ENCODE peak calls at places on chromosomes 4 and X, in four cellular contexts. One of them, this sample, is unnamed.
A peak's percentile ranks its signal among the peaks of the same experiment; 100 is the strongest.

GRCh38 chrX:153764786-153765137 is 713 bp downstream of the PLXNB3 start:
- DNase-seq in uterus: peak; percentile 16
- DNase-seq in transverse colon: no peak
- DNase-seq in mammary epithelial cell: no peak
- DNase-seq in this sample: no peak

GRCh38 chr4:42512226-42512625 is 114.9 kb downstream of the SHISA3 start:
- DNase-seq in mammary epithelial cell: no peak
- DNase-seq in uterus: no peak
- DNase-seq in transverse colon: no peak
- DNase-seq in this sample: no peak

GRCh38 chr4:76305971-76306881 is at the start of gene STBD1:
- DNase-seq in transverse colon: peak; percentile 89
- DNase-seq in uterus: peak; percentile 78
- DNase-seq in mammary epithelial cell: peak; percentile 81
- DNase-seq in this sample: no peak

GRCh38 chrX:86806786-86807185 is 658.5 kb downstream of the DACH2 start:
- DNase-seq in transverse colon: no peak
- DNase-seq in mammary epithelial cell: peak; percentile 2
- DNase-seq in uterus: no peak
- DNase-seq in this sample: no peak

GRCh38 chrX:119758682-119759332 is 419 bp downstream of the SOWAHD start:
- DNase-seq in transverse colon: peak; percentile 65
- DNase-seq in uterus: no peak
- DNase-seq in mammary epithelial cell: peak; percentile 37
- DNase-seq in this sample: no peak

GRCh38 chr4:54063737-54064316 is 578 bp downstream of the CHIC2 start:
- DNase-seq in uterus: peak; percentile 29
- DNase-seq in transverse colon: peak; percentile 41
- DNase-seq in mammary epithelial cell: peak; percentile 34
- DNase-seq in this sample: no peak

GRCh38 chrX:103562801-103563200 is 22.5 kb upstream of the TCEAL4 start:
- DNase-seq in mammary epithelial cell: no peak
- DNase-seq in uterus: no peak
- DNase-seq in transverse colon: no peak
- DNase-seq in this sample: no peak

GRCh38 chr4:89836897-89837384 is at the start of gene SNCA:
- DNase-seq in transverse colon: peak; percentile 33
- DNase-seq in mammary epithelial cell: peak; percentile 81
- DNase-seq in uterus: peak; percentile 77
- DNase-seq in this sample: peak; percentile 31

GRCh38 chrX:8043121-8043520 is 115.9 kb upstream of the PNPLA4 start:
- DNase-seq in transverse colon: no peak
- DNase-seq in uterus: no peak
- DNase-seq in mammary epithelial cell: peak; percentile 62
- DNase-seq in this sample: no peak

GRCh38 chr4:168153596-168154440 is 61.5 kb downstream of the ANXA10 start:
- DNase-seq in mammary epithelial cell: peak; percentile 62
- DNase-seq in uterus: peak; percentile 43
- DNase-seq in transverse colon: peak; percentile 77
- DNase-seq in this sample: no peak

GRCh38 chr4:54402880-54403503 is 173.9 kb downstream of the PDGFRA start:
- DNase-seq in uterus: no peak
- DNase-seq in mammary epithelial cell: no peak
- DNase-seq in transverse colon: no peak
- DNase-seq in this sample: no peak

GRCh38 chr4:61202100-61202637 is 2.0 kb downstream of the ADGRL3 start:
- DNase-seq in transverse colon: no peak
- DNase-seq in uterus: no peak
- DNase-seq in mammary epithelial cell: peak; percentile 43
- DNase-seq in this sample: no peak

GRCh38 chrX:134936542-134936941 is 54.2 kb upstream of the SMIM10 start:
- DNase-seq in transverse colon: no peak
- DNase-seq in mammary epithelial cell: peak; percentile 39
- DNase-seq in uterus: no peak
- DNase-seq in this sample: no peak

GRCh38 chrX:118049713-118050112 is 66.9 kb downstream of the KLHL13 start:
- DNase-seq in transverse colon: no peak
- DNase-seq in mammary epithelial cell: no peak
- DNase-seq in uterus: no peak
- DNase-seq in this sample: no peak

GRCh38 chr4:134762053-134762452 is 560.5 kb upstream of the PABPC4L start:
- DNase-seq in transverse colon: no peak
- DNase-seq in mammary epithelial cell: no peak
- DNase-seq in uterus: no peak
- DNase-seq in this sample: no peak

GRCh38 chrX:23394421-23394820 is 59.8 kb downstream of the PTCHD1 start:
- DNase-seq in uterus: no peak
- DNase-seq in transverse colon: no peak
- DNase-seq in mammary epithelial cell: peak; percentile 72
- DNase-seq in this sample: no peak

GRCh38 chrX:38805294-38806053 is 4.2 kb downstream of the MID1IP1 start:
- DNase-seq in uterus: peak; percentile 69
- DNase-seq in transverse colon: peak; percentile 71
- DNase-seq in mammary epithelial cell: peak; percentile 70
- DNase-seq in this sample: no peak

GRCh38 chrX:71911023-71911730 is 532 bp downstream of the NHSL2 start:
- DNase-seq in mammary epithelial cell: no peak
- DNase-seq in uterus: peak; percentile 35
- DNase-seq in transverse colon: peak; percentile 9
- DNase-seq in this sample: no peak

GRCh38 chrX:6226053-6226645 is 2.5 kb downstream of the NLGN4X start:
- DNase-seq in uterus: no peak
- DNase-seq in transverse colon: no peak
- DNase-seq in mammary epithelial cell: peak; percentile 15
- DNase-seq in this sample: no peak
- H3K27me3 ChIP-seq in uterus: no peaks in the 10 kb centered on the region
- H3K27me3 ChIP-seq in transverse colon: peaks cover 13% of the 10 kb centered on the region
- H3K27me3 ChIP-seq in mammary epithelial cell: peaks cover 17% of the 10 kb centered on the region
- H3K27me3 ChIP-seq in this sample: peaks cover 24% of the 10 kb centered on the region

DNA sequence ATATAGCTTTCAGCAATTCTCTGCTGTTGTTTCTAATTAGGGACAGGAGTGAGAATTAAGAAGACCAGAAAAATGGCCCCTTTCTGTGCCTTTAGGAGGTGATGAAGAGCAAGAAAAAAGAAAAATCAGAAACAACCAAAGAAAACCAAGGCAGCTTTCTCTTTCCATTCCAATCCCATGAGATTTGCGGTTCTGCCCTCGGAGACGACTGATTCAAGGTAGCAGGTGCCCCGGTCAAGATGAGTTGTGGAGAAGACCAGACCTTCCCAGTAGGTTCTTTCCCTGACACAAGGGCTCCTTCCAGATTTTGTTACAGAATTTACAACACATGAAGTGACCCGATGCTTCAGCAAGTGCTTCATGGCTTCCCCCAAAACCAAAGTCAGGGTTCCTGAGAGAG is 21.9 kb downstream of the TLR10 start:
- DNase-seq in uterus: no peak
- DNase-seq in transverse colon: no peak
- DNase-seq in mammary epithelial cell: no peak
- DNase-seq in this sample: no peak
- H3K4me3 ChIP-seq in uterus: no peak overlapping the region
- H3K4me3 ChIP-seq in transverse colon: no peak overlapping the region
- H3K4me3 ChIP-seq in mammary epithelial cell: no peak overlapping the region
- H3K4me3 ChIP-seq in this sample: no peak overlapping the region

GRCh38 chrX:77447339-77448149 is at the start of gene FGF16:
- DNase-seq in mammary epithelial cell: no peak
- DNase-seq in uterus: no peak
- DNase-seq in transverse colon: no peak
- DNase-seq in this sample: no peak
- H3K27me3 ChIP-seq in mammary epithelial cell: no peaks in the 10 kb centered on the region
- H3K27me3 ChIP-seq in uterus: no peaks in the 10 kb centered on the region
- H3K27me3 ChIP-seq in transverse colon: no peaks in the 10 kb centered on the region
- H3K27me3 ChIP-seq in this sample: peaks cover 8% of the 10 kb centered on the region

DNA sequence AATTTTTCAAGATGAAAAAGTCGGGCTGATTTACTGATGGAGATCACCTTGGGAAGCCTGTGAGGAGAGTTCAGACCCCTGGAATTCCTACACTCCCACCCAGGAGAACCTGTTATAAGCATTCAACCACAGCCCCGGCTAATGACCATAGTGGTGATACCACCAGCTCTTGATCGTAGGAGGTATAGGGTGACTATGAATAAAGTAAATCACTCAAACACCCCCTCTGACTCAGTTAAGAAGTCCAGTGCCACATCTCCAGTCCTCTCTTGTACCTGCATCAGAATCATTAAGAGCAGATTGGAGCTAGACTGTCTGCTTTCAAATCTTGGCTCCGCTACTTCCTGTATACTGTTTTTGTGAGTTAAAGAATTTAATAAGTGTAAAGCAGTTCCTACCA is 565.0 kb upstream of the DIPK2B start:
- DNase-seq in transverse colon: no peak
- DNase-seq in mammary epithelial cell: no peak
- DNase-seq in uterus: no peak
- DNase-seq in this sample: no peak
- H3K4me3 ChIP-seq in transverse colon: no peak overlapping the region
- H3K4me3 ChIP-seq in mammary epithelial cell: peak overlapping the region; percentile 59
- H3K4me3 ChIP-seq in uterus: no peak overlapping the region
- H3K4me3 ChIP-seq in this sample: peak overlapping the region; percentile 52

GRCh38 chr4:6362896-6363295 is 93.2 kb downstream of the WFS1 start:
- DNase-seq in transverse colon: no peak
- DNase-seq in uterus: no peak
- DNase-seq in mammary epithelial cell: peak; percentile 18
- DNase-seq in this sample: no peak

GRCh38 chr4:6360385-6360784 is 90.7 kb downstream of the WFS1 start:
- DNase-seq in uterus: no peak
- DNase-seq in mammary epithelial cell: no peak
- DNase-seq in transverse colon: no peak
- DNase-seq in this sample: no peak

GRCh38 chr4:6362243-6362885 is 92.7 kb downstream of the WFS1 start:
- DNase-seq in transverse colon: no peak
- DNase-seq in uterus: no peak
- DNase-seq in mammary epithelial cell: no peak
- DNase-seq in this sample: no peak

GRCh38 chr4:6359536-6360308 is 90.1 kb downstream of the WFS1 start:
- DNase-seq in transverse colon: no peak
- DNase-seq in uterus: no peak
- DNase-seq in mammary epithelial cell: no peak
- DNase-seq in this sample: no peak

DNA sequence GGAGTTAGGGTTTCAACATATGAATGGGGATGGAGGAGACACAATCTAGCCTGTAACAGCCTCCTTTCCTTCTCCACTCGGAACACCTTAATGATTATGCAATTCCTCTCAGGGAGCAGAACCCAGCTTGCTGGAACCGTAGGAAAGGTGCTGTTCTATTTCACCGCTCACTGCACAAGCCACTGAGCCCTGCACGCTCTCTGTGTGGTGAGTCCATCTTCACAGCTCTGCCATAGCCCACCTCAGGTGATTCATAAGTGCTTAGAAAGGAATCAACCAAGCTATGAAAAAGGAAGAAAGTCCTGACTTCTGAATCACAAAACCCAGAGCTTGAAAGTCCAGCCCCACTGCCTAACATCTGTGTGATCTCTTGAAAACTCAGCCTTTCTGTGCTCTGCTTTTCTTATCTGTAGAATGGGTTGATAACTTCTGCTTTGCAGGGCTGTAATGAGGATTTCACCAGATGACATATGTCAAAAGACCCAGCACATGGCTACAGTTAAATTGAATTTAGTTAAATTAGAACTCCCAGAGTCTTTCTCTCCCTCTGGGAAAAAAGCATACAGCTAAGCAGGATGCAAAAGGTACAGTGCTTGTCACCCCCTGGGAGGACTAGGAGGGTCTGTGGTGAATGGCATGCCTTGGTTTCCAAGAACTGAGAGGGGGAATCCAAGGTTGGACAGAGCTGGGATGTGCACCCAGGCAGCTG is 91.6 kb downstream of the WFS1 start:
- DNase-seq in transverse colon: no peak
- DNase-seq in uterus: no peak
- DNase-seq in mammary epithelial cell: no peak
- DNase-seq in this sample: no peak
- H3K27me3 ChIP-seq in transverse colon: no peaks in the 10 kb centered on the region
- H3K27me3 ChIP-seq in uterus: no peaks in the 10 kb centered on the region
- H3K27me3 ChIP-seq in mammary epithelial cell: no peaks in the 10 kb centered on the region
- H3K27me3 ChIP-seq in this sample: peaks cover 2% of the 10 kb centered on the region

GRCh38 chr4:38003628-38004027 is 43.4 kb downstream of the PTTG2 start:
- DNase-seq in transverse colon: no peak
- DNase-seq in mammary epithelial cell: no peak
- DNase-seq in uterus: no peak
- DNase-seq in this sample: no peak

GRCh38 chr4:38003102-38003501 is 42.9 kb downstream of the PTTG2 start:
- DNase-seq in transverse colon: no peak
- DNase-seq in mammary epithelial cell: no peak
- DNase-seq in uterus: no peak
- DNase-seq in this sample: no peak

GRCh38 chr4:38004062-38004461 is 43.9 kb downstream of the PTTG2 start:
- DNase-seq in transverse colon: no peak
- DNase-seq in mammary epithelial cell: no peak
- DNase-seq in uterus: no peak
- DNase-seq in this sample: peak; percentile 25

GRCh38 chr4:38005637-38006036 is 45.4 kb downstream of the PTTG2 start:
- DNase-seq in uterus: no peak
- DNase-seq in transverse colon: no peak
- DNase-seq in mammary epithelial cell: no peak
- DNase-seq in this sample: no peak

GRCh38 chr4:38004887-38005286 is 44.7 kb downstream of the PTTG2 start:
- DNase-seq in uterus: peak; percentile 54
- DNase-seq in mammary epithelial cell: no peak
- DNase-seq in transverse colon: no peak
- DNase-seq in this sample: no peak
- H3K4me3 ChIP-seq in uterus: no peak overlapping the region
- H3K4me3 ChIP-seq in mammary epithelial cell: no peak overlapping the region
- H3K4me3 ChIP-seq in transverse colon: no peak overlapping the region
- H3K4me3 ChIP-seq in this sample: no peak overlapping the region

This sample was measured in kidney epithelial cell.